ENCODE peak calls at places on chromosomes 7 and 10, in five cellular contexts. X is anterior cingulate cortex; M is foreskin fibroblast; H is CD4-positive, alpha-beta T cell; S is HCT116. Y is an unnamed sample.

GRCh38 chr10:110226926-110227641 is 19.7 kb downstream of the MXI1 start:
- DNase-seq in X (no peak), M (no peak), H (peak), S (peak), Y (peak)

GRCh38 chr10:75058142-75058541 is 53.3 kb upstream of the SAMD8 start:
- DNase-seq in X (no peak), M (peak), H (no peak), S (no peak), Y (peak)

GRCh38 chr7:116164552-116164951 is 45.8 kb upstream of the TES start:
- DNase-seq in X (no peak), M (peak), H (no peak), S (no peak), Y (no peak)

GRCh38 chr7:28407643-28408042 is 4.7 kb upstream of the CREB5 start:
- DNase-seq in X (no peak), M (peak), H (no peak), S (no peak), Y (peak)

GRCh38 chr7:30434140-30434799 is 44.3 kb downstream of the NOD1 start:
- DNase-seq in X (no peak), M (no peak), H (no peak), S (no peak), Y (no peak)

GRCh38 chr10:5977471-5978370 is at the start of gene IL15RA:
- DNase-seq in X (no peak), M (peak), H (peak), S (peak), Y (peak)

GRCh38 chr7:150978136-150978789 is at the start of gene KCNH2:
- DNase-seq in X (no peak), M (no peak), H (no peak), S (no peak), Y (peak)

GRCh38 chr10:119817991-119818888 is 54.4 kb downstream of the MCMBP start:
- DNase-seq in X (peak), M (peak), H (peak), S (no peak), Y (peak)

GRCh38 chr7:69091476-69091875 is 506.8 kb upstream of the AUTS2 start:
- DNase-seq in X (no peak), M (no peak), H (no peak), S (no peak), Y (peak)